ENCODE peak calls at places on chromosomes 11 and 22, in nine cellular contexts. Z, O, L, D, I, X, J, K and A are unnamed samples. For H3K4me1, the result is how much of the 10 kb centered on the place peaks cover.

GRCh38 chr11:18696638-18697225 is 1.8 kb upstream of the TMEM86A start:
- DNase-seq in K (no peak), L (peak), D (no peak), X (no peak), O (no peak), I (no peak), J (no peak), Z (peak), A (no peak)

GRCh38 chr11:82792319-82792718 is 58.7 kb upstream of the FAM181B start:
- DNase-seq in K (no peak), L (no peak), O (no peak), Z (no peak), D (no peak), I (no peak), X (no peak), J (no peak), A (no peak)

GRCh38 chr11:131609317-131609716 is 238.9 kb downstream of the NTM start:
- DNase-seq in K (peak), X (no peak), L (peak), I (no peak), D (no peak), O (no peak), Z (peak), J (no peak), A (no peak)

GRCh38 chr11:65492637-65493366 is 6.0 kb upstream of the MALAT1 start:
- DNase-seq in J (peak), X (no peak), K (peak), I (no peak), Z (peak), O (peak), D (no peak), L (peak), A (peak)

GRCh38 chr22:22446527-22446926 is 62.0 kb downstream of the ZNF280B start:
- DNase-seq in K (no peak), X (no peak), I (no peak), Z (no peak), L (peak), J (no peak), D (no peak), O (no peak), A (no peak)

GRCh38 chr11:65355013-65355775 is 643 bp downstream of the TIGD3 start:
- DNase-seq in J (peak), K (no peak), D (no peak), O (no peak), L (no peak), X (no peak), Z (no peak), I (peak), A (peak)

GRCh38 chr22:29128891-29129643 is 56.2 kb downstream of the KREMEN1 start:
- DNase-seq in K (peak), J (no peak), Z (peak), X (no peak), O (no peak), I (no peak), L (peak), D (no peak), A (no peak)

GRCh38 chr11:113668255-113668654 is 37.9 kb downstream of the TMPRSS5 start:
- DNase-seq in X (no peak), O (no peak), L (peak), J (no peak), K (peak), D (no peak), Z (no peak), I (no peak), A (no peak)

GRCh38 chr22:30206964-30207363 is 39.6 kb downstream of the LIF start:
- DNase-seq in J (no peak), O (peak), L (peak), X (peak), I (peak), Z (peak), K (peak), D (peak), A (no peak)

GRCh38 chr22:36510966-36511881 is 4.4 kb upstream of the FOXRED2 start:
- DNase-seq in K (peak), I (peak), O (peak), Z (peak), X (peak), L (peak), D (no peak), J (no peak), A (peak)

GRCh38 chr11:61927501-61927900 is 10.1 kb upstream of the RAB3IL1 start:
- DNase-seq in Z (no peak), O (no peak), I (no peak), K (no peak), D (no peak), X (no peak), L (no peak), J (no peak), A (no peak)

GRCh38 chr11:106879029-106879428 is 139.2 kb downstream of the GUCY1A2 start:
- DNase-seq in J (no peak), O (no peak), L (no peak), I (no peak), D (no peak), K (no peak), Z (no peak), X (no peak), A (no peak)

GRCh38 chr22:26767351-26767970 is 110.1 kb downstream of the MIAT start:
- DNase-seq in K (no peak), J (no peak), X (no peak), O (no peak), L (peak), Z (no peak), D (no peak), I (no peak), A (no peak)

GRCh38 chr11:75597636-75598035 is 35.6 kb downstream of the SERPINH1 start:
- DNase-seq in X (no peak), K (no peak), L (no peak), D (no peak), J (no peak), Z (no peak), O (no peak), I (peak), A (no peak)

GRCh38 chr11:10725114-10725906 is 25.7 kb upstream of the CTR9 start:
- DNase-seq in J (no peak), I (no peak), X (no peak), K (peak), O (no peak), L (peak), Z (peak), D (no peak), A (no peak)

GRCh38 chr22:44648085-44648820 is 53.8 kb upstream of the PRR5 start:
- DNase-seq in O (no peak), L (no peak), J (peak), I (no peak), D (no peak), K (no peak), X (no peak), Z (peak), A (no peak)

GRCh38 chr11:46159694-46160093 is 38.4 kb upstream of the PHF21A start:
- DNase-seq in K (no peak), I (no peak), J (no peak), O (no peak), Z (no peak), D (no peak), X (no peak), L (no peak), A (peak)

GRCh38 chr11:109071712-109072524 is 350.1 kb upstream of the C11orf87 start:
- DNase-seq in D (no peak), K (no peak), Z (peak), O (peak), L (peak), J (no peak), I (no peak), X (peak), A (no peak)

GRCh38 chr11:58567889-58568512 is 7.7 kb downstream of the LPXN start:
- DNase-seq in K (peak), J (peak), D (peak), I (peak), Z (peak), O (peak), L (peak), X (peak), A (peak)

GRCh38 chr11:95835351-95835750 is 45.1 kb downstream of the CEP57 start:
- DNase-seq in J (no peak), X (no peak), L (peak), O (no peak), D (no peak), K (no peak), Z (peak), I (no peak), A (no peak)

GRCh38 chr22:19889951-19890350 is 35.3 kb upstream of the GNB1L start:
- DNase-seq in I (no peak), O (no peak), L (no peak), D (no peak), J (no peak), X (no peak), Z (no peak), K (no peak), A (peak)

GRCh38 chr22:19892249-19892879 is 37.7 kb upstream of the GNB1L start:
- DNase-seq in D (no peak), L (peak), O (peak), I (peak), Z (peak), K (peak), J (no peak), X (no peak), A (peak)

GRCh38 chr22:19892925-19893324 is 38.3 kb upstream of the GNB1L start:
- DNase-seq in K (no peak), L (peak), I (no peak), J (no peak), X (no peak), D (no peak), Z (peak), O (no peak), A (no peak)

GRCh38 chr22:19891350-19892248 is 36.9 kb upstream of the GNB1L start:
- DNase-seq in L (peak), X (no peak), J (no peak), I (peak), D (no peak), K (peak), O (no peak), Z (peak), A (peak)

DNA sequence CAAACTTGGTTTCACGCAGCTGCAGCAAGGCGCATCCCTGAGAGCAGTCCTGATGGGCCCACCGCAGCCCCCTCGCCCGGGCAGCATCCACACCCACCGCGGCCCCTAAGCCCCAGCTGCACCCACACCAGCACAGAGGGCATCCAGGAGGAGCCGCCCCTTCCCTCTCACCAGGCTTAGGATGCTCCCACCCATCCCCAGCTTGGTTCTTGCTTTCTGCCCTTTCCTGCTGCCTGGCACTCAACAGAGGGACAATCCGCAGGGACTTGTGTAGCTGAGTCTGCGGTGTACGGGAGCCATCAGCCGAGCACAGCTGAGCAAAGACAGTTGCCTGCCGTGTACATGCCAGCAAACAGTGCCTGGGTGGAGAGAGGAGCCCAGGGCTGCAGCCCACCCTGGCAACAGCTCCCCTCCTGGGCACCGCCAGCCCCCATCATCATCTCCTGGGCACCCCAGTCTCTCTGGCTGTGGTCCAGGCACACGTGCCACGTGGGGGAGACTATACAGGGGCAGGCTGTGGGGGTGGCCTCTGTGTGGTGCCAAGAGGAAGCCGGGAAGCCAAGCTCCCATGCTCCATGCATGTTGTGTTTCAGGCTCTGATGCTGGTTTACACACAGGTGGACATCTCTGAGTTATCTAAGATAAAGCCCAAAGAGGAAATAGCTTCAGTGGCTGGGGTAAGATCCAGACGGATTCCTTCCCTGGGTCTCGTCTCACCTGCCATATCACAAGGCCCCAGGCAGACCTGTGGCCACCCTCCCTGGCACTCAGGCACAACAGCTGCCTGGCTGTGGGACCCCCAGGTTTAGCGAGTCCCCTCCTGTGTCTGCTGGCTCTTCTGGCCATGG is 36.1 kb upstream of the GNB1L start:
- DNase-seq in L (no peak), O (no peak), D (no peak), Z (no peak), X (no peak), I (no peak), K (no peak), J (no peak), A (peak)
- H3K4me3 ChIP-seq in L (no peak), O (no peak), D (no peak), Z (no peak), X (no peak), I (no peak), K (no peak), J (no peak), A (no peak)

GRCh38 chr11:33262016-33262638 is 4.9 kb downstream of the HIPK3 start:
- DNase-seq in K (no peak), O (no peak), Z (peak), J (no peak), L (peak), X (no peak), I (no peak), D (no peak), A (no peak)
- H3K4me1 ChIP-seq in K (under half), O (under half), Z (under half), J (half or more), L (under half), X (half or more), I (under half), D (under half), A (under half)

DNA sequence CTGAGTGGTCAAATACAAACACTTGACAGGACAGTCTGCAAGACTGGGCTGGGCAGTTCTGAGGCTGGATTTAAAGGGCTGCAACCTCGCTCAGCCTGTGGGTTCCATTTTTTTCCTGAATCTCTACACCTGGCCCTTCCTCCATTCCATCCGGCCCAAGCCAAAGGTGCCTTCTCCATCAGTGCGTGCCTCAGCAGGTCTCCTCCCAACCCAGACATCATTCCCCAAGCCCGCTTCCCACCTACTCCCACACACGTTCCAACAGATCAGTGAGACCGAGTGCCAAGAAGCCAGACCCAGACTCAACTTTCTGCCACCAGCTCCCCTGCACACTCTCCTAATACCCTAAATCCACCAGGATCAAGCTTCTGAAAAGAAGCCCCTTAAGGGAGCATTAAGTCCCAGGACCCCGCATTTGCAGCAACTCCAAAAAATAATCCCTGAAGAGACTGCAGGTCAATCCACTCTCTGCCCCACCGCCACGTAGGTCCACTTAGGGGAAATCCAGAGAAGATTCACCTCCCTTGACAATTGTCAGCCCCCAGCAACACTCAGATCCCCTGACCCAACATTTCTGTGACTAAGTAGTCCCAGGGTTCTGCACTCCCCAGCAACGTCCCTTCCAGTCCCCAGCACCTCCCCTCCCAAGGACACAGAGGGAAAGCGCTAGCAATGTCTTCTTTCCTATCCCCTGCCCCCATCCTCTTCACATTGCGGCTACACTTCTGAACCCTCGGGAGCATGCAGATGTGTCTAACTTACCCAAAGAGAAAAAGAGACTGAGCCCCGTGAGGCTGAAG is 639 bp downstream of the SCN2B start:
- DNase-seq in L (no peak), K (no peak), I (no peak), X (no peak), O (no peak), Z (no peak), J (no peak), D (no peak), A (no peak)
- H3K4me3 ChIP-seq in L (peak), K (no peak), I (peak), X (no peak), O (peak), Z (peak), J (peak), D (no peak), A (no peak)

GRCh38 chr11:121461843-121462242 is 9.1 kb upstream of the SORL1-AS1 start:
- DNase-seq in L (no peak), K (no peak), D (no peak), Z (no peak), O (no peak), X (no peak), J (no peak), I (no peak), A (no peak)
- H3K4me1 ChIP-seq in L (under half), K (under half), D (half or more), Z (under half), O (under half), X (under half), J (under half), I (under half), A (under half)

DNA sequence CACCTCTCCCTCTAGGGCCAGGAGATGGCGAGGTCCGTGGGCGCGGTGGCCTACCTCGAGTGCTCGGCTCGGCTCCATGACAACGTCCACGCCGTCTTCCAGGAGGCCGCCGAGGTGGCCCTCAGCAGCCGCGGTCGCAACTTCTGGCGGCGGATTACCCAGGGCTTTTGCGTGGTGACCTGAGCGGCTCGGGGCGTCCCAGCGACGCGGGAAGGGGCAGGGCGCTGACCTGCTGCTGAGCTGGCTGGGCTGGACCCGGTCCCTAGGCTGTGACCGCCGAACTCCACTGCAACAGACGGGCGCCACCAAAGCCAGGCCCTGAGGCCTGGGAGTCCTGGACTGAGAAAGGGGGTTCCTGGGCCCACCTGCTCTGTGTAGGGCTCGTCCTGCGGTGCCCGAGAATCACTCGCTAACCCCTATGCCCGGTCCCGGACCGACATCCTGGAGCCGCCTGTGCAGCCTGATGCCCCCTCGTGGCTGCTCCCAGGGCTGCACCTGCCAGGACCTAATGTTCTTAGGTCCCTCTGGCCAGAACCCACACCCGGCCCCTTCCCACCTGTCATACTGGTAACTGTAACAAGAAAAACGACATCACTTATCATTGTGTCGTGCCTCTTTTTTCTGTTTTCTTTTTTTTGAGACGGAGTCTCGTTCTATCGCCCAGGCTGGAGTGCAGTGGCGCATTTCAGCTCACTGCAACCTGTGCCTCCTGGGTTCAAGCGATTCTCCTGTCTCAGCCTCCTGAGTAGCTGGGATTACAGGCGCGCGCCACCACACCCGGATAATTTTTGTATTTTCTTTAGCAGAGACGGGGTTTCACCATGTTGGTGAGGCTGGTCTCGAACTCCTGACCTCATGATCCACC is 15.0 kb downstream of the RHOD start:
- DNase-seq in D (no peak), J (peak), X (peak), K (peak), Z (peak), L (peak), I (peak), O (no peak), A (peak)
- H3K4me3 ChIP-seq in D (no peak), J (peak), X (no peak), K (no peak), Z (no peak), L (no peak), I (peak), O (no peak), A (no peak)

GRCh38 chr11:119697445-119697844 is 31.6 kb downstream of the NECTIN1 start:
- DNase-seq in O (no peak), X (no peak), L (no peak), J (no peak), K (no peak), I (no peak), Z (no peak), D (no peak), A (no peak)
- H3K4me1 ChIP-seq in O (under half), X (half or more), L (under half), J (under half), K (under half), I (half or more), Z (under half), D (under half), A (under half)

GRCh38 chr22:46947516-46948260 is 185.2 kb downstream of the TBC1D22A start:
- DNase-seq in J (no peak), L (no peak), X (no peak), I (no peak), O (no peak), D (no peak), K (no peak), Z (no peak), A (no peak)

GRCh38 chr22:46953968-46954755 is 191.7 kb downstream of the TBC1D22A start:
- DNase-seq in L (no peak), Z (peak), J (no peak), O (no peak), I (peak), D (no peak), K (no peak), X (no peak), A (no peak)

GRCh38 chr22:46948411-46949144 is 186.1 kb downstream of the TBC1D22A start:
- DNase-seq in X (no peak), I (no peak), L (no peak), O (no peak), Z (no peak), K (no peak), J (no peak), D (no peak), A (no peak)

GRCh38 chr22:46951973-46952372 is 189.5 kb downstream of the TBC1D22A start:
- DNase-seq in O (no peak), D (no peak), Z (no peak), J (no peak), L (no peak), I (no peak), K (no peak), X (no peak), A (no peak)

DNA sequence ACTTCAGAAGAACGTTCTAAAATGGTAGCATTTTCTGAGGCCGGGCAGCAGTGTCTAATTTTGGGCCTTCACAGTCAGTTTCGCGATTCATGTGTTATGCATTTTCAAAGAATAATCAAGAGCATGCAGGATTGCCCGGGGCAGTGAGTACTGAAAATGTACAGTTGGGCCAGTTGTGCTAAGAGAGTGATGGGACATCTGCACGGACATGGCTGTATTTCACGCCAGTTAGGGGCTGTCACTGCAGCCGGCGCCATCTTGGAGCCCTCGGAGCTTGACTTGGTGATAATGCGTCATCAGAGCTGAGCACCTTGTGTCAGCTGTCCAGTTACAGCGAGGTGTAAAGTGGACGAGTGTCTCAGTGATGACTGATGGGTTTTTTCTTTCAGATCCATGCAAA is 188.9 kb downstream of the TBC1D22A start:
- DNase-seq in O (no peak), I (no peak), D (no peak), X (no peak), K (no peak), Z (no peak), J (no peak), L (no peak), A (no peak)
- H3K4me3 ChIP-seq in O (no peak), I (no peak), D (no peak), X (no peak), K (no peak), Z (no peak), J (no peak), L (no peak), A (no peak)